ENCODE peak calls at places on chromosomes 7 and 10, in six cellular contexts. H, U, E, J, N and B are unnamed samples.

GRCh38 chr10:89652971-89653370 is 7.9 kb upstream of the PANK1 start:
- DNase-seq in J (no peak), U (no peak), N (no peak), H (no peak), E (no peak), B (no peak)

GRCh38 chr10:131870831-131871672 is 29.8 kb upstream of the PPP2R2D start:
- DNase-seq in E (no peak), N (no peak), U (no peak), J (no peak), H (no peak), B (no peak)

GRCh38 chr7:106347229-106347833 is 62.5 kb upstream of the NAMPT start:
- DNase-seq in U (no peak), E (no peak), H (no peak), N (no peak), J (no peak), B (no peak)

GRCh38 chr7:157817433-157817832 is 480.6 kb downstream of the DNAJB6 start:
- DNase-seq in U (no peak), E (no peak), H (no peak), J (no peak), N (no peak), B (no peak)

GRCh38 chr7:112400141-112400540 is 50.1 kb upstream of the IFRD1 start:
- DNase-seq in E (no peak), J (no peak), U (no peak), N (no peak), H (no peak), B (no peak)

GRCh38 chr10:122460891-122461293 is 461 bp upstream of the HTRA1 start:
- DNase-seq in U (no peak), H (no peak), E (no peak), N (no peak), J (no peak), B (no peak)

GRCh38 chr10:101295266-101295665 is 58.7 kb upstream of the BTRC start:
- DNase-seq in E (no peak), U (no peak), J (no peak), N (no peak), H (no peak), B (no peak)

GRCh38 chr7:4783762-4784351 is 8.4 kb downstream of the AP5Z1 start:
- DNase-seq in N (no peak), E (no peak), U (no peak), H (no peak), J (no peak), B (no peak)

GRCh38 chr7:35454575-35455385 is 200.9 kb upstream of the TBX20 start:
- DNase-seq in E (no peak), J (no peak), U (no peak), H (no peak), N (no peak), B (no peak)

GRCh38 chr7:76328390-76328789 is 25.9 kb downstream of the HSPB1 start:
- DNase-seq in H (no peak), J (no peak), U (no peak), E (no peak), N (no peak), B (no peak)

GRCh38 chr10:37872955-37873354 is 15.5 kb upstream of the ZNF248 start:
- DNase-seq in H (no peak), N (no peak), J (no peak), E (no peak), U (no peak), B (no peak)

GRCh38 chr10:110681023-110681681 is 37.0 kb downstream of the RBM20 start:
- DNase-seq in U (no peak), E (no peak), H (peak), N (peak), J (peak), B (no peak)

GRCh38 chr7:3937146-3937545 is 636.1 kb downstream of the SDK1 start:
- DNase-seq in J (no peak), N (no peak), H (no peak), E (no peak), U (no peak), B (no peak)

GRCh38 chr10:80177781-80178636 is 27.3 kb downstream of the ANXA11 start:
- DNase-seq in N (no peak), U (no peak), E (no peak), J (no peak), H (no peak), B (no peak)

GRCh38 chr10:24723788-24724380 is at the start of gene ARHGAP21:
- DNase-seq in N (peak), E (peak), U (peak), H (peak), J (no peak), B (peak)

GRCh38 chr10:84706875-84707274 is 378.5 kb downstream of the CCSER2 start:
- DNase-seq in U (no peak), J (no peak), E (no peak), N (peak), H (no peak), B (no peak)

GRCh38 chr7:141590666-141591065 is 39.5 kb downstream of the AGK start:
- DNase-seq in E (no peak), N (peak), J (no peak), U (no peak), H (no peak), B (no peak)

GRCh38 chr10:124917168-124917938 is 24.6 kb upstream of the ZRANB1 start:
- DNase-seq in U (peak), E (peak), J (no peak), N (peak), H (peak), B (peak)

GRCh38 chr7:43439631-43440401 is 143.1 kb upstream of the STK17A start:
- DNase-seq in J (peak), N (peak), H (peak), U (no peak), E (peak), B (no peak)

DNA sequence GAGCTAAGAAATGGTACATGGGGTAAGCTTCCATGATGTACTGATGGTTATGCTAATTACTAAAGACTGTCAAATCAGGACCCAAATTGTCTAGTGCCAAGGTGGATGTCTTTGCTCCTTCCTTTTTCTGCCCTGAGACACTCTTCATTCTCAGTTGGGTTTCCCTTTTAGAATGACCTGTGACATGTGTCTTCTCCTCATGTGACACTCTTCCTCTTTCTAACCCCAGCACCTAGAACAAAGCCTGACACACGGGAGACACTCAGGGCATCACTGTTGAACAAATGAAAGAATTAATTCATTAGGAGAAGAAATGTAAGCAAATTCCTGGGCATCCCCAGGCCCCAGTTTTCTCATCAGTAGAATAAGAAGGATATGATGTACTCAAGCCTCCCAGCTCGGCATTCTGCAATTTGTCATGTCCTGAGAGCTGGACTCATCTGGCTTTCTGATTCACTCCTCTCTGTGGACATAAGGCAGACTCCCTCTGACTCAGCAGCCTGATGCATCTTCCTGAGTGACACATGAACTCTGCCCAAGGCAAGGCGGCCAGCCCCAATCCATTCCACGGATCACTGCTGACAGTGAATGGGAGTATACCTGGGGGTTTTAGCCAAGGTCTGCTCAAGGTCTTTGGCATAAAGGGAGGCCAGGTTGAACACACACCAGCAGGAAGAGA is 473.8 kb downstream of the KCNMA1 start:
- DNase-seq in N (peak), J (peak), U (no peak), H (no peak), E (peak), B (peak)
- TF ChIP-seq POLR2A in N (no peak), J (no peak), U (no peak), H (no peak), E (no peak), B (no peak)

GRCh38 chr10:117677239-117677638 is 134.7 kb downstream of the EMX2 start:
- DNase-seq in N (no peak), J (peak), U (no peak), E (no peak), H (no peak), B (no peak)

GRCh38 chr10:117674641-117675040 is 132.1 kb downstream of the EMX2 start:
- DNase-seq in U (no peak), H (no peak), N (no peak), E (no peak), J (no peak), B (no peak)

GRCh38 chr10:117673208-117673607 is 130.7 kb downstream of the EMX2 start:
- DNase-seq in N (no peak), E (no peak), H (no peak), U (no peak), J (no peak), B (no peak)

GRCh38 chr10:117673611-117674010 is 131.1 kb downstream of the EMX2 start:
- DNase-seq in E (no peak), J (no peak), H (no peak), U (no peak), N (no peak), B (no peak)

GRCh38 chr10:117675516-117675915 is 133.0 kb downstream of the EMX2 start:
- DNase-seq in E (no peak), H (no peak), N (no peak), J (no peak), U (no peak), B (no peak)
- TF ChIP-seq POLR2A in E (no peak), H (no peak), N (no peak), J (no peak), U (no peak), B (no peak)

GRCh38 chr7:149468208-149468607 is 7.3 kb upstream of the ZNF777 start:
- DNase-seq in H (no peak), J (no peak), E (no peak), U (no peak), N (no peak), B (no peak)
- TF ChIP-seq POLR2A in H (no peak), J (no peak), E (no peak), U (no peak), N (no peak), B (no peak)

DNA sequence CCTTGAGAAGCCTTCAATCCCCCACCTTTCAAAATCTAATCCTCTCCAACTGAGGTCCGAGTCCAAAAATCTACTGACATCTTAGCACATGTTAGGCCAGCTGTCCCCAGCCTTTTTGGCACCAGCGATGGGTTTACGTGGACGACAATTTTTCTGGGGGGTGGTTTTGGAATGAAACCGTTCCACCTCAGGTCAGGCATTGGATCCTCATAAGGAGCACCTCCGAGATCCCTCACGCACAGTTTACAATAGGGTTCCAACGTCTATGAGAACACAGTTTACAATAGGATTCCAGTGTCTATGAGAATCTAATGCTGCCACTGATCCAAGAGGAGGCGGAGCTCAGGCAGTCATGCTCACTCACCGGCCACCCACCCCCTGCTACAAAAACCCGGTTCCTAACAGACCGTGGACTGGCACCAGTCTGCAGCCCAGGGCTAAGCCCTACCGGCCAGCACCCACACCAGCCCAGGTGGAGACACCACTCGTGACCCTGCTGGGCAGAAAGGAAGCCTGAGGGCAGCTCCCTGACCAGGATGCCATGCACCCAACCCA is 107.6 kb downstream of the DIP2C start:
- DNase-seq in H (no peak), U (no peak), J (no peak), N (no peak), E (no peak), B (peak)
- TF ChIP-seq POLR2A in H (no peak), U (no peak), J (no peak), N (no peak), E (no peak), B (no peak)

GRCh38 chr7:102991540-102992214 is 78.9 kb downstream of the LRRC17 start:
- DNase-seq in H (no peak), N (peak), U (no peak), J (peak), E (peak), B (no peak)
- TF ChIP-seq POLR2A in H (no peak), N (no peak), U (no peak), J (no peak), E (no peak), B (no peak)

GRCh38 chr10:58943234-58943633 is 233.2 kb upstream of the PHYHIPL start:
- DNase-seq in N (no peak), U (no peak), J (no peak), E (no peak), H (no peak), B (no peak)
- TF ChIP-seq POLR2A in N (no peak), U (no peak), J (no peak), E (no peak), H (no peak), B (no peak)

GRCh38 chr7:48150086-48150485 is 21.2 kb upstream of the ABCA13 start:
- DNase-seq in E (no peak), J (no peak), N (no peak), H (no peak), U (no peak), B (no peak)

GRCh38 chr7:48148311-48148710 is 22.9 kb upstream of the ABCA13 start:
- DNase-seq in U (no peak), H (no peak), J (no peak), E (no peak), N (no peak), B (no peak)

GRCh38 chr7:48149058-48149457 is 22.2 kb upstream of the ABCA13 start:
- DNase-seq in U (no peak), J (no peak), H (no peak), E (no peak), N (no peak), B (no peak)

GRCh38 chr7:48144291-48144768 is 26.9 kb upstream of the ABCA13 start:
- DNase-seq in U (no peak), J (no peak), H (no peak), E (no peak), N (peak), B (no peak)

DNA sequence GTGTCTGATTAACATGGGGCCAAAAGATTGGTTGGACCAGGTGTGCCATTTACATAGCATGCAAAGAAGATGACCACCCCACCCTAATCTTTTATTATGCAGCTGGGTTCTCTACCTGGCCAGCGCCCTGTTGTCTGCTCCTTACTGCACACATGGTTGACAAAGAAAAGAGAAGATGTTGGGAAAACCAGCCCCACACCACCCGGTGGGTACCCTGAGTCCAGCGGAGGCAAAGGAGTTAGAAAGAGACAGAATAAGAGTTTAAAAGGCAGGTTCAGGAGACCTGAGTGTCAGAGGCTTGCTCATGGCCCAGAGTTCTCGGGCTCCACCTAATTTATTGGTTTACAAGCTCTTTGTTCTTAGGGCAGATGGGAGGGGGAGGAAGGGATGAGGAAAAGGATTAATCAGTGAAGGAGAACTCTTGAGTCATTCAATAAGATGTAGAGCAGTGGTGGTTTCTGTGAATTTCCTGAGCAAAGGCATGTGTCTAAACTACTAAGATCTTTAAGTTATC is 24.1 kb upstream of the ABCA13 start:
- DNase-seq in N (no peak), U (no peak), E (no peak), J (no peak), H (no peak), B (no peak)
- TF ChIP-seq POLR2A in N (no peak), U (peak), E (no peak), J (no peak), H (no peak), B (no peak)

DNA sequence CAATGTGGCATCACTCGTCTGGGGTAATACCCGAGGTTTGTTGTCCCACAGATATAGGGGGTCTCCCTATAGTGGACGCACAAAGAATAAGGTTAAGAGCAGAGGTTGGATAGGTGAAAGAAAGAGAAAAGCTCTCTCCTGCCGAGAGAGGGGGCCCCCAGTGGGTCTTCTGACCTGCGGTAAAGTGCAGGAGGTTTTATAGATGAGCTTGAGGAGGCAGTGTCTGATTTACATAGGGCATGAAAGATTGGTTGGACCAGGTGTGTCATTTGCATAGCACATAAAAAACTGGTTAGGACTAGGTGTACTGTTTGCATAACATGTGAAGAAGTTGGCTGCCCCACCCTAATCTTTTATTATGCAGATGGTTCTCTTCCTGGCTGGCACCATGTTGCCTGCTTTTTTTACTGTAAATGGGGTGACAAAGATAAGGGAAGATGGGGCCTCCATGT is 11.8 kb downstream of the CYP3A43 start:
- DNase-seq in N (no peak), H (no peak), J (no peak), E (no peak), U (no peak), B (no peak)
- TF ChIP-seq POLR2A in N (no peak), H (no peak), J (no peak), E (no peak), U (peak), B (no peak)

DNA sequence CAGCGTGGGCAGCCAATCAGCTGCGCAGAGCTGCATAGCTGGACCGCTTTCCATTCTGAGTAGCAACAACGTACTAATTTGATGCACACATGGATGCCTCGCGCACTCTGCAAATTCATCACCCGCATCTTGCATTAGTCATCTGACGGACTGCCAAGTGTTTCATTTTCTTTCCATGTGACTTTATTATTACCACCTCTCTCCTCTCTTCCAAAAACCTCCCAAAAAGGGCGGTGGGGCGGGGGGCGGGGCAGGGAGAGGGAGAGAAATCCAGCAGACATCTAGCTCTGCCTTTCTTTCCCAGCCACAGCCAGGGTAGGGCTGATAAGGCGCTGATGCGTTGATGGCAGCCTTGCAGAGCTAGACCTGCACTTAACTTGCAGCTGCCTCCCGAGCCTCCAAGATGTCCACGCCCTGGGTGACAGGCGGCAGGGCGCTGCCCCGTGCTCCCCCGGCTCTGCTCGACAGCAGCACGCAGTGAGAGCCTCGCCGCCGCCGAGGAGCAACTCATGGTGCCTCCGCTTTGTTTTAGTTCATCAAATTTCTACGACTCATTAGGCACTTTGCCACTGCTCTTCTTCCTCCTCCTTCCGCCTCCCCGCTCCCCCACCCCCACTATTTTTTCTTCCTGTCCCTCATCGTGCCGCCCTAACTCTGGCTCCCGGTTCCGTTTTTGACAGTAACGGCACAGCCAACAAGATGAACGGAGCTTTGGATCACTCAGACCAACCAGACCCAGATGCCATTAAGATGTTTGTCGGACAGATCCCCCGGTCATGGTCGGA is 147.3 kb downstream of the CELF2 start:
- DNase-seq in J (no peak), U (peak), H (no peak), N (no peak), E (peak), B (no peak)
- TF ChIP-seq POLR2A in J (no peak), U (peak), H (peak), N (no peak), E (peak), B (no peak)

GRCh38 chr10:71577345-71577744 is 142.2 kb downstream of the C10orf105 start:
- DNase-seq in U (no peak), H (no peak), E (no peak), J (no peak), N (no peak), B (no peak)
- TF ChIP-seq POLR2A in U (no peak), H (no peak), E (no peak), J (no peak), N (no peak), B (no peak)